ENCODE peak calls at places on chromosome 21, in six cellular contexts. B, L, J, P, Y and Q are unnamed samples.

GRCh38 chr21:40680311-40680710 is 166.6 kb downstream of the DSCAM start:
- DNase-seq in B (no peak), P (no peak), Y (no peak), J (no peak), L (no peak), Q (no peak)

GRCh38 chr21:44984792-44985440 is 45.1 kb downstream of the SLX9 start:
- DNase-seq in L (no peak), J (peak; percentile 42), Y (no peak), B (no peak), P (no peak), Q (no peak)

GRCh38 chr21:42403611-42404231 is at the start of gene UBASH3A:
- DNase-seq in L (no peak), J (no peak), Y (peak; percentile 59), B (no peak), P (peak; percentile 41), Q (no peak)

GRCh38 chr21:25396135-25396711 is 211.1 kb downstream of the MRPL39 start:
- DNase-seq in J (no peak), Y (no peak), B (no peak), P (peak; percentile 80), L (no peak), Q (no peak)

GRCh38 chr21:35326677-35327076 is 277.6 kb upstream of the RUNX1 start:
- DNase-seq in B (no peak), P (no peak), Y (no peak), L (no peak), J (no peak), Q (no peak)

GRCh38 chr21:33332143-33332542 is 7.4 kb downstream of the IFNAR1 start:
- DNase-seq in P (no peak), B (no peak), L (no peak), Y (no peak), J (no peak), Q (no peak)

GRCh38 chr21:17818158-17819113 is 720 bp downstream of the C21orf91 start:
- DNase-seq in Y (peak; percentile 46), L (no peak), J (peak; percentile 61), B (peak; percentile 35), P (peak; percentile 52), Q (peak; percentile 20)

GRCh38 chr21:41786521-41786987 is 19.7 kb upstream of the RIPK4 start:
- DNase-seq in L (peak; percentile 73), J (no peak), B (no peak), P (no peak), Y (no peak), Q (no peak)

GRCh38 chr21:36803801-36804452 is 105.0 kb downstream of the SIM2 start:
- DNase-seq in B (no peak), P (no peak), J (no peak), L (no peak), Y (no peak), Q (no peak)

GRCh38 chr21:28538987-28539622 is 453.6 kb downstream of the LTN1 start:
- DNase-seq in P (no peak), B (no peak), Y (no peak), L (peak; percentile 34), J (no peak), Q (no peak)

GRCh38 chr21:34268493-34268892 is 95.3 kb upstream of the KCNE2 start:
- DNase-seq in J (no peak), L (no peak), Y (no peak), B (no peak), P (no peak), Q (no peak)

GRCh38 chr21:16992448-16992847 is 520.4 kb upstream of the CXADR start:
- DNase-seq in Y (no peak), L (no peak), J (no peak), B (no peak), P (no peak), Q (no peak)

GRCh38 chr21:42733037-42733632 is 79.7 kb downstream of the PDE9A start:
- DNase-seq in L (no peak), Y (no peak), J (no peak), P (no peak), B (no peak), Q (no peak)

GRCh38 chr21:26115346-26115745 is 55.2 kb downstream of the APP start:
- DNase-seq in Y (no peak), B (no peak), L (no peak), P (no peak), J (no peak), Q (no peak)

GRCh38 chr21:42424848-42425602 is 21.3 kb downstream of the UBASH3A start:
- DNase-seq in Y (peak; percentile 86), L (no peak), J (peak; percentile 34), B (no peak), P (peak; percentile 74), Q (peak; percentile 83)

GRCh38 chr21:45540601-45540970 is 1.7 kb downstream of the SLC19A1 start:
- DNase-seq in L (no peak), J (peak; percentile 40), P (no peak), Y (no peak), B (no peak), Q (no peak)

GRCh38 chr21:31991356-31992331 is 118.8 kb downstream of the HUNK start:
- DNase-seq in B (no peak), J (no peak), P (no peak), Y (no peak), L (no peak), Q (no peak)